ENCODE peak calls at places on chromosome 19, in seven cellular contexts. One of them, this sample, is unnamed.

GRCh38 chr19:35557539-35558399 is 5.7 kb downstream of the ATP4A start:
- DNase-seq in WTC11: peak; percentile 100
- DNase-seq in H7: peak; percentile 99
- DNase-seq in osteocyte: no peak
- DNase-seq in IMR-90: peak; percentile 33
- DNase-seq in lower leg skin: peak; percentile 83
- DNase-seq in T-cell: peak; percentile 35
- DNase-seq in this sample: peak; percentile 81

GRCh38 chr19:28596561-28597071 is 616.3 kb downstream of the UQCRFS1 start:
- DNase-seq in WTC11: no peak
- DNase-seq in H7: no peak
- DNase-seq in osteocyte: no peak
- DNase-seq in IMR-90: no peak
- DNase-seq in lower leg skin: no peak
- DNase-seq in T-cell: no peak
- DNase-seq in this sample: peak; percentile 53

GRCh38 chr19:6738726-6739389 is 622 bp upstream of the TRIP10 start:
- DNase-seq in WTC11: peak; percentile 62
- DNase-seq in H7: peak; percentile 60
- DNase-seq in osteocyte: no peak
- DNase-seq in IMR-90: peak; percentile 8
- DNase-seq in lower leg skin: peak; percentile 93
- DNase-seq in T-cell: peak; percentile 12
- DNase-seq in this sample: no peak

GRCh38 chr19:49687566-49688316 is 1.7 kb upstream of the ADM5 start:
- DNase-seq in WTC11: no peak
- DNase-seq in H7: peak; percentile 67
- DNase-seq in osteocyte: no peak
- DNase-seq in IMR-90: no peak
- DNase-seq in lower leg skin: no peak
- DNase-seq in T-cell: no peak
- DNase-seq in this sample: peak; percentile 61

GRCh38 chr19:3720533-3720917 is 12.3 kb downstream of the TJP3 start:
- DNase-seq in WTC11: no peak
- DNase-seq in H7: peak; percentile 63
- DNase-seq in osteocyte: no peak
- DNase-seq in IMR-90: no peak
- DNase-seq in lower leg skin: no peak
- DNase-seq in T-cell: no peak
- DNase-seq in this sample: no peak

GRCh38 chr19:900302-901111 is 7.2 kb downstream of the RNU6-9 start:
- DNase-seq in WTC11: peak; percentile 73
- DNase-seq in H7: peak; percentile 99
- DNase-seq in osteocyte: no peak
- DNase-seq in IMR-90: no peak
- DNase-seq in lower leg skin: no peak
- DNase-seq in T-cell: peak; percentile 34
- DNase-seq in this sample: peak; percentile 39

GRCh38 chr19:5090780-5091575 is 122.1 kb downstream of the KDM4B start:
- DNase-seq in WTC11: no peak
- DNase-seq in H7: no peak
- DNase-seq in osteocyte: no peak
- DNase-seq in IMR-90: peak; percentile 15
- DNase-seq in lower leg skin: no peak
- DNase-seq in T-cell: no peak
- DNase-seq in this sample: peak; percentile 80

GRCh38 chr19:43463381-43464088 is 1.9 kb downstream of the LYPD3 start:
- DNase-seq in WTC11: peak; percentile 99
- DNase-seq in H7: peak; percentile 99
- DNase-seq in osteocyte: peak; percentile 95
- DNase-seq in IMR-90: peak; percentile 79
- DNase-seq in lower leg skin: peak; percentile 99
- DNase-seq in T-cell: peak; percentile 100
- DNase-seq in this sample: peak; percentile 96

GRCh38 chr19:5336195-5336965 is 4.2 kb downstream of the PTPRS start:
- DNase-seq in WTC11: no peak
- DNase-seq in H7: no peak
- DNase-seq in osteocyte: no peak
- DNase-seq in IMR-90: no peak
- DNase-seq in lower leg skin: no peak
- DNase-seq in T-cell: no peak
- DNase-seq in this sample: no peak

GRCh38 chr19:55301459-55302331 is 17.9 kb downstream of the BRSK1 start:
- DNase-seq in WTC11: peak; percentile 98
- DNase-seq in H7: peak; percentile 100
- DNase-seq in osteocyte: peak; percentile 96
- DNase-seq in IMR-90: peak; percentile 62
- DNase-seq in lower leg skin: peak; percentile 97
- DNase-seq in T-cell: peak; percentile 94
- DNase-seq in this sample: peak; percentile 89

GRCh38 chr19:1467512-1468273 is 11.3 kb downstream of the C19orf25 start:
- DNase-seq in WTC11: peak; percentile 44
- DNase-seq in H7: peak; percentile 89
- DNase-seq in osteocyte: no peak
- DNase-seq in IMR-90: no peak
- DNase-seq in lower leg skin: no peak
- DNase-seq in T-cell: no peak
- DNase-seq in this sample: no peak

GRCh38 chr19:19937403-19937802 is 36.7 kb downstream of the ZNF93 start:
- DNase-seq in WTC11: no peak
- DNase-seq in H7: no peak
- DNase-seq in osteocyte: no peak
- DNase-seq in IMR-90: no peak
- DNase-seq in lower leg skin: no peak
- DNase-seq in T-cell: no peak
- DNase-seq in this sample: no peak

GRCh38 chr19:42323852-42324654 is 1.4 kb upstream of the MEGF8 start:
- DNase-seq in WTC11: peak; percentile 55
- DNase-seq in H7: peak; percentile 87
- DNase-seq in osteocyte: no peak
- DNase-seq in IMR-90: no peak
- DNase-seq in lower leg skin: no peak
- DNase-seq in T-cell: no peak
- DNase-seq in this sample: no peak

GRCh38 chr19:6886272-6886671 is 1.1 kb upstream of the ADGRE1 start:
- DNase-seq in WTC11: no peak
- DNase-seq in H7: no peak
- DNase-seq in osteocyte: no peak
- DNase-seq in IMR-90: no peak
- DNase-seq in lower leg skin: no peak
- DNase-seq in T-cell: no peak
- DNase-seq in this sample: no peak

GRCh38 chr19:13037161-13037560 is 41.9 kb downstream of the NFIX start:
- DNase-seq in WTC11: no peak
- DNase-seq in H7: no peak
- DNase-seq in osteocyte: no peak
- DNase-seq in IMR-90: peak; percentile 85
- DNase-seq in lower leg skin: no peak
- DNase-seq in T-cell: no peak
- DNase-seq in this sample: no peak

GRCh38 chr19:6677924-6678689 is 8.1 kb upstream of the TNFSF14 start:
- DNase-seq in WTC11: peak; percentile 75
- DNase-seq in H7: peak; percentile 95
- DNase-seq in osteocyte: no peak
- DNase-seq in IMR-90: no peak
- DNase-seq in lower leg skin: no peak
- DNase-seq in T-cell: no peak
- DNase-seq in this sample: no peak

GRCh38 chr19:41521860-41522555 is 54.0 kb upstream of the CEACAM21 start:
- DNase-seq in WTC11: peak; percentile 52
- DNase-seq in H7: peak; percentile 58
- DNase-seq in osteocyte: no peak
- DNase-seq in IMR-90: no peak
- DNase-seq in lower leg skin: no peak
- DNase-seq in T-cell: peak; percentile 35
- DNase-seq in this sample: peak; percentile 20

GRCh38 chr19:31350693-31351211 is 1.5 kb upstream of the TSHZ3 start:
- DNase-seq in WTC11: peak; percentile 51
- DNase-seq in H7: peak; percentile 88
- DNase-seq in osteocyte: peak; percentile 87
- DNase-seq in IMR-90: peak; percentile 56
- DNase-seq in lower leg skin: no peak
- DNase-seq in T-cell: no peak
- DNase-seq in this sample: no peak

GRCh38 chr19:7762719-7763293 is at the start of gene CLEC4M:
- DNase-seq in WTC11: no peak
- DNase-seq in H7: no peak
- DNase-seq in osteocyte: no peak
- DNase-seq in IMR-90: no peak
- DNase-seq in lower leg skin: no peak
- DNase-seq in T-cell: no peak
- DNase-seq in this sample: no peak